ENCODE peak calls at places on chromosomes 11 and 22, in four cellular contexts. A, K, D and E are unnamed samples.
A peak's percentile ranks its signal among the peaks of the same experiment; 100 is the strongest.

GRCh38 chr22:28430656-28431055 is 249.0 kb downstream of the TTC28 start:
- DNase-seq in A (no peak), K (no peak), D (no peak), E (no peak)

GRCh38 chr11:67492801-67493547 is 10.1 kb downstream of the AIP start:
- DNase-seq in A (no peak), K (peak; percentile 77), D (peak; percentile 55), E (no peak)

GRCh38 chr11:96023311-96023710 is 99.4 kb upstream of the MTMR2 start:
- DNase-seq in A (no peak), K (no peak), D (no peak), E (no peak)

GRCh38 chr11:15481871-15482270 is 367.1 kb downstream of the INSC start:
- DNase-seq in A (no peak), K (no peak), D (no peak), E (no peak)

GRCh38 chr22:27507935-27508504 is 293.5 kb downstream of the MN1 start:
- DNase-seq in A (no peak), K (no peak), D (no peak), E (no peak)

GRCh38 chr11:40276960-40277359 is 1182.5 kb downstream of the LRRC4C start:
- DNase-seq in A (no peak), K (no peak), D (no peak), E (no peak)

GRCh38 chr11:43975631-43976030 is 33.2 kb downstream of the C11orf96 start:
- DNase-seq in A (no peak), K (no peak), D (no peak), E (no peak)

GRCh38 chr11:72653616-72654000 is 20.6 kb downstream of the PDE2A start:
- DNase-seq in A (no peak), K (no peak), D (no peak), E (no peak)

GRCh38 chr11:134951305-134951700 is 539.3 kb upstream of the B3GAT1 start:
- DNase-seq in A (no peak), K (no peak), D (no peak), E (no peak)

GRCh38 chr11:65915821-65916251 is 3.0 kb downstream of the C11orf68 start:
- DNase-seq in A (peak; percentile 74), K (no peak), D (peak; percentile 53), E (peak; percentile 94)

GRCh38 chr11:79110796-79111195 is 330.0 kb downstream of the TENM4 start:
- DNase-seq in A (no peak), K (no peak), D (no peak), E (no peak)

GRCh38 chr11:68497761-68498160 is 37.2 kb downstream of the PPP6R3 start:
- DNase-seq in A (no peak), K (no peak), D (no peak), E (no peak)

GRCh38 chr11:72591785-72592490 is 82.3 kb downstream of the PDE2A start:
- DNase-seq in A (no peak), K (no peak), D (no peak), E (no peak)

GRCh38 chr11:19526119-19526518 is 186.5 kb upstream of the NAV2 start:
- DNase-seq in A (no peak), K (no peak), D (no peak), E (no peak)

GRCh38 chr11:30586251-30587144 is at the start of gene MPPED2:
- DNase-seq in A (no peak), K (peak; percentile 88), D (peak; percentile 11), E (peak; percentile 25)

GRCh38 chr22:43078522-43078921 is 10.7 kb downstream of the TTLL1 start:
- DNase-seq in A (peak; percentile 83), K (no peak), D (no peak), E (no peak)

GRCh38 chr22:40487663-40488249 is 117.4 kb downstream of the SGSM3 start:
- DNase-seq in A (peak; percentile 17), K (no peak), D (peak; percentile 25), E (peak; percentile 28)

GRCh38 chr11:34654491-34655334 is 33.8 kb downstream of the EHF start:
- DNase-seq in A (peak; percentile 99), K (no peak), D (no peak), E (peak; percentile 71)

GRCh38 chr11:61118406-61118805 is 16.1 kb downstream of the CD5 start:
- DNase-seq in A (no peak), K (no peak), D (no peak), E (no peak)

GRCh38 chr11:102850973-102851745 is 7.8 kb upstream of the MMP3 start:
- DNase-seq in A (no peak), K (no peak), D (no peak), E (no peak)

GRCh38 chr11:66150725-66151124 is 80.7 kb downstream of the PACS1 start:
- DNase-seq in A (no peak), K (no peak), D (no peak), E (no peak)

GRCh38 chr11:64627371-64627770 is 36.4 kb downstream of the SLC22A12 start:
- DNase-seq in A (no peak), K (no peak), D (no peak), E (no peak)

GRCh38 chr11:115739878-115740277 is 235.7 kb upstream of the CADM1 start:
- DNase-seq in A (no peak), K (no peak), D (no peak), E (no peak)

GRCh38 chr11:116787436-116787785 is 412 bp downstream of the ZPR1 start:
- DNase-seq in A (no peak), K (no peak), D (no peak), E (no peak)
- TF ChIP-seq PHF8 in A (no peak), K (no peak), D (no peak), E (no peak)

DNA sequence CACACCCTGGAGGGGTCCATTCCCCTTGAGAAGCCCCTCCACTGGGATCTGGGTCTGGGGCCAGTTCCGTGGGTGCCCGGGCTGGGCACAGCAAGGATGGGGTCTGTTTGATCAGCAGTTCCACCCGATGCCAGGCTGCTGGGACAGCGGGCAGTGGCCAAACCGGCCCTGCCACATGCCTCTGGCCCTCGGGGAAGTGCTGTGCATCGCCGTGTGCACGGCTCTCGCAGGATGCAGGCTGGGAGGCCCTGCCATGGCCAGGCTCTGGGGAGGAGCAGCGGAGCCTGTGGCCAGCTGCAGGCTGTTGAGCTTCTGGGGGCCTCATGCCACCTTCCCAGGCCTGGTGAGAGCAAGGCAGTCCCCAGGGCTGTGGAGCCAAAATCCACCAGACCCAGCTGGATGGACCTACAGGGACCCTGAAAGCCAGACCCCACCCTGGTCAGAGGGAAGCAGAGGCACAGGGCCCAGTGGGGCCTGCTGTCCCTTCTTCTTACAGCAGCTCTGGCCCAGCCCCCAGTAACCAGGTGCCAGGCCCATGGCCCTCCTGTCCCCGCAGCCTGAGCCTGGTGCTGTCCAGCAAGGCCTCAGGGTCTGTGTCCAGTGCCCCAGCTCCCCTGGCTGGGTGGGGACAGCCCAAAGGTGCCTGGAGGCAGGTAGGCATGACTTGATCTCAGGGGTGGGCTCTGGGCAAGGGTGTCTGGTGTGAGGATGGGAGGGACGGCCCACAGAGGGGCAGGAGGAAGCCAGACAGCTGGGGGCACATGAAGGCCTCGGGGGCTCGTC is 57.3 kb downstream of the WNT7B start:
- DNase-seq in A (no peak), K (no peak), D (no peak), E (no peak)
- TF ChIP-seq KDM1A in A (no peak), K (no peak), D (no peak), E (no peak)

GRCh38 chr11:279040-279965 is 1.1 kb downstream of the NLRP6 start:
- DNase-seq in A (no peak), K (no peak), D (no peak), E (no peak)

GRCh38 chr11:278001-278951 is at the start of gene NLRP6:
- DNase-seq in A (no peak), K (no peak), D (no peak), E (no peak)

GRCh38 chr11:281486-282161 is 3.4 kb downstream of the NLRP6 start:
- DNase-seq in A (no peak), K (peak; percentile 48), D (no peak), E (no peak)

GRCh38 chr11:280762-281485 is 2.7 kb downstream of the NLRP6 start:
- DNase-seq in A (no peak), K (peak; percentile 48), D (no peak), E (no peak)

DNA sequence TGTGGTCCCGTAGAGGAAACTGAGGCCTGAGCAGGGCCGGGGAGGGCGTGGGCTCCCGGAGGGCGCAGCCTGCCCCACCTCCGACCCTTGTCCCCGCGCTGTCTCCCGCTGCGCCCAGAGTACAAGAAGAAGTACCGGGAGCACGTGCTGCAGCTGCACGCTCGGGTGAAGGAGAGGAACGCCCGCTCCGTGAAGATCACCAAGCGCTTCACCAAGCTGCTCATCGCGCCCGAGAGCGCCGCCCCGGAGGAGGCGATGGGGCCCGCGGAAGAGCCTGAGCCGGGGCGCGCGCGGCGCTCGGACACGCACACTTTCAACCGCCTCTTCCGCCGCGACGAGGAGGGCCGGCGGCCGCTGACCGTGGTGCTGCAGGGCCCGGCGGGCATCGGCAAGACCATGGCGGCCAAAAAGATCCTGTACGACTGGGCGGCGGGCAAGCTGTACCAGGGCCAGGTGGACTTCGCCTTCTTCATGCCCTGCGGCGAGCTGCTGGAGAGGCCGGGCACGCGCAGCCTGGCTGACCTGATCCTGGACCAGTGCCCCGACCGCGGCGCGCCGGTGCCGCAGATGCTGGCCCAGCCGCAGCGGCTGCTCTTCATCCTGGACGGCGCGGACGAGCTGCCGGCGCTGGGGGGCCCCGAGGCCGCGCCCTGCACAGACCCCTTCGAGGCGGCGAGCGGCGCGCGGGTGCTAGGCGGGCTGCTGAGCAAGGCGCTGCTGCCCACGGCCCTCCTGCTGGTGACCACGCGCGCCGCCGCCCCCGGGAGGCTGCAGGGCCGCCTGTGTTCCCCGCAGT is 2.0 kb downstream of the NLRP6 start:
- DNase-seq in A (no peak), K (peak; percentile 49), D (no peak), E (no peak)
- TF ChIP-seq PHF8 in A (no peak), K (no peak), D (no peak), E (no peak)

GRCh38 chr11:2653930-2654739 is 45.7 kb downstream of the KCNQ1OT1 start:
- DNase-seq in A (no peak), K (no peak), D (peak; percentile 5), E (no peak)

GRCh38 chr11:2651826-2652237 is 48.0 kb downstream of the KCNQ1OT1 start:
- DNase-seq in A (no peak), K (no peak), D (no peak), E (no peak)

GRCh38 chr11:2652857-2653643 is 46.7 kb downstream of the KCNQ1OT1 start:
- DNase-seq in A (no peak), K (no peak), D (peak; percentile 4), E (no peak)

GRCh38 chr11:2651054-2651617 is 48.7 kb downstream of the KCNQ1OT1 start:
- DNase-seq in A (no peak), K (no peak), D (no peak), E (no peak)

DNA sequence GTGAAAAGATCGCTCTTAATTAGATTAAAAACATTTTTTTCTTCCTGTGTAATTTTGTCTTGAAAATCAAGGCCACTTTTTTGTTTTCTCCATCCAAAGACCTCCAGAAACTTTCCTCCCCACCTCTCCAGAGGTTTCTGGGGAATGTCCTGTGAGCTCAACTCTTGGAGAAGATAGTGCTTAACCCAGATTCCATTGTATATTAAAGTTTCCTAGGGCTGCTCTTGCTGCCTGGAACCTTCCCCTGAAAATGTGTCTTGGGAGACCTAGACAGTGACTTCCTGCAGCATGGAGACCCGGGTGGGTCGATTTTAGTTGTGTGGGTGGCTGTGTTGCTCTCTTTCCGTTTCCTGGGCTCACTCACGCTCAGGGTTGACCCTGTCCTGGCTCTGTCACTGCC is 47.4 kb downstream of the KCNQ1OT1 start:
- DNase-seq in A (no peak), K (no peak), D (no peak), E (no peak)
- TF ChIP-seq KDM1A in A (no peak), K (no peak), D (no peak), E (no peak)

GRCh38 chr22:49369726-49370717 is 457.7 kb downstream of the BRD1 start:
- DNase-seq in A (no peak), K (peak; percentile 37), D (no peak), E (no peak)
- TF ChIP-seq PHF8 in A (no peak), K (no peak), D (no peak), E (no peak)